ENCODE peak calls at places on chromosomes 7 and 10, in six cellular contexts. One of them, this sample, is unnamed.

GRCh38 chr10:112967200-112967599 is 17.2 kb downstream of the TCF7L2 start:
- DNase-seq in ELR: peak
- DNase-seq in LoVo: no peak
- DNase-seq in left ventricle myocardium inferior: no peak
- DNase-seq in activated effector memory CD4-positive, alpha-beta T cell treated with anti-CD3 and anti-CD28 coated beads, Interleukin-2, amount 50 U/mL, for 16 hours: no peak
- DNase-seq in NCI-H1048: no peak
- DNase-seq in this sample: no peak

GRCh38 chr7:27172823-27173411 is 1.2 kb downstream of the HOXA10 start:
- DNase-seq in ELR: peak
- DNase-seq in activated effector memory CD4-positive, alpha-beta T cell treated with anti-CD3 and anti-CD28 coated beads, Interleukin-2, amount 50 U/mL, for 16 hours: peak
- DNase-seq in LoVo: no peak
- DNase-seq in NCI-H1048: no peak
- DNase-seq in left ventricle myocardium inferior: peak
- DNase-seq in this sample: no peak

GRCh38 chr10:71780722-71781121 is 7.4 kb upstream of the VSIR start:
- DNase-seq in LoVo: no peak
- DNase-seq in NCI-H1048: no peak
- DNase-seq in ELR: no peak
- DNase-seq in activated effector memory CD4-positive, alpha-beta T cell treated with anti-CD3 and anti-CD28 coated beads, Interleukin-2, amount 50 U/mL, for 16 hours: no peak
- DNase-seq in left ventricle myocardium inferior: no peak
- DNase-seq in this sample: no peak

GRCh38 chr10:5040010-5040635 is 36.5 kb upstream of the AKR1C2 start:
- DNase-seq in NCI-H1048: no peak
- DNase-seq in activated effector memory CD4-positive, alpha-beta T cell treated with anti-CD3 and anti-CD28 coated beads, Interleukin-2, amount 50 U/mL, for 16 hours: no peak
- DNase-seq in ELR: no peak
- DNase-seq in LoVo: no peak
- DNase-seq in left ventricle myocardium inferior: no peak
- DNase-seq in this sample: no peak

GRCh38 chr10:10886861-10887539 is 130.7 kb upstream of the CELF2 start:
- DNase-seq in left ventricle myocardium inferior: no peak
- DNase-seq in activated effector memory CD4-positive, alpha-beta T cell treated with anti-CD3 and anti-CD28 coated beads, Interleukin-2, amount 50 U/mL, for 16 hours: no peak
- DNase-seq in NCI-H1048: no peak
- DNase-seq in ELR: no peak
- DNase-seq in LoVo: no peak
- DNase-seq in this sample: no peak

GRCh38 chr7:155201325-155202087 is 96.2 kb upstream of the INSIG1 start:
- DNase-seq in LoVo: no peak
- DNase-seq in activated effector memory CD4-positive, alpha-beta T cell treated with anti-CD3 and anti-CD28 coated beads, Interleukin-2, amount 50 U/mL, for 16 hours: no peak
- DNase-seq in left ventricle myocardium inferior: no peak
- DNase-seq in NCI-H1048: no peak
- DNase-seq in ELR: no peak
- DNase-seq in this sample: no peak

GRCh38 chr7:8436965-8437364 is 3.6 kb downstream of the NXPH1 start:
- DNase-seq in LoVo: peak
- DNase-seq in ELR: peak
- DNase-seq in NCI-H1048: peak
- DNase-seq in activated effector memory CD4-positive, alpha-beta T cell treated with anti-CD3 and anti-CD28 coated beads, Interleukin-2, amount 50 U/mL, for 16 hours: peak
- DNase-seq in left ventricle myocardium inferior: no peak
- DNase-seq in this sample: peak

GRCh38 chr7:36110584-36110983 is 42.5 kb upstream of the EEPD1 start:
- DNase-seq in LoVo: no peak
- DNase-seq in left ventricle myocardium inferior: no peak
- DNase-seq in ELR: no peak
- DNase-seq in activated effector memory CD4-positive, alpha-beta T cell treated with anti-CD3 and anti-CD28 coated beads, Interleukin-2, amount 50 U/mL, for 16 hours: no peak
- DNase-seq in NCI-H1048: no peak
- DNase-seq in this sample: no peak

GRCh38 chr7:131011976-131012375 is 278.0 kb upstream of the KLF14 start:
- DNase-seq in ELR: peak
- DNase-seq in left ventricle myocardium inferior: no peak
- DNase-seq in NCI-H1048: no peak
- DNase-seq in activated effector memory CD4-positive, alpha-beta T cell treated with anti-CD3 and anti-CD28 coated beads, Interleukin-2, amount 50 U/mL, for 16 hours: no peak
- DNase-seq in LoVo: peak
- DNase-seq in this sample: no peak

GRCh38 chr10:62573929-62574328 is 199.8 kb downstream of the ZNF365 start:
- DNase-seq in ELR: no peak
- DNase-seq in NCI-H1048: no peak
- DNase-seq in activated effector memory CD4-positive, alpha-beta T cell treated with anti-CD3 and anti-CD28 coated beads, Interleukin-2, amount 50 U/mL, for 16 hours: no peak
- DNase-seq in left ventricle myocardium inferior: no peak
- DNase-seq in LoVo: no peak
- DNase-seq in this sample: no peak

GRCh38 chr10:43222296-43222695 is 44.6 kb downstream of the RASGEF1A start:
- DNase-seq in activated effector memory CD4-positive, alpha-beta T cell treated with anti-CD3 and anti-CD28 coated beads, Interleukin-2, amount 50 U/mL, for 16 hours: peak
- DNase-seq in left ventricle myocardium inferior: no peak
- DNase-seq in ELR: no peak
- DNase-seq in NCI-H1048: no peak
- DNase-seq in LoVo: no peak
- DNase-seq in this sample: no peak

GRCh38 chr10:95430231-95430951 is 130.8 kb downstream of the SORBS1 start:
- DNase-seq in left ventricle myocardium inferior: no peak
- DNase-seq in LoVo: peak
- DNase-seq in ELR: peak
- DNase-seq in NCI-H1048: peak
- DNase-seq in activated effector memory CD4-positive, alpha-beta T cell treated with anti-CD3 and anti-CD28 coated beads, Interleukin-2, amount 50 U/mL, for 16 hours: peak
- DNase-seq in this sample: peak

GRCh38 chr7:86479144-86479543 is 164.6 kb upstream of the GRM3 start:
- DNase-seq in LoVo: no peak
- DNase-seq in left ventricle myocardium inferior: no peak
- DNase-seq in ELR: no peak
- DNase-seq in NCI-H1048: no peak
- DNase-seq in activated effector memory CD4-positive, alpha-beta T cell treated with anti-CD3 and anti-CD28 coated beads, Interleukin-2, amount 50 U/mL, for 16 hours: no peak
- DNase-seq in this sample: no peak

GRCh38 chr10:114779803-114780609 is 41.6 kb upstream of the FHIP2A start:
- DNase-seq in activated effector memory CD4-positive, alpha-beta T cell treated with anti-CD3 and anti-CD28 coated beads, Interleukin-2, amount 50 U/mL, for 16 hours: no peak
- DNase-seq in LoVo: peak
- DNase-seq in NCI-H1048: no peak
- DNase-seq in ELR: peak
- DNase-seq in left ventricle myocardium inferior: no peak
- DNase-seq in this sample: no peak

GRCh38 chr7:116652793-116653192 is 19.2 kb upstream of the MET start:
- DNase-seq in NCI-H1048: no peak
- DNase-seq in left ventricle myocardium inferior: no peak
- DNase-seq in activated effector memory CD4-positive, alpha-beta T cell treated with anti-CD3 and anti-CD28 coated beads, Interleukin-2, amount 50 U/mL, for 16 hours: no peak
- DNase-seq in LoVo: no peak
- DNase-seq in ELR: peak
- DNase-seq in this sample: no peak

GRCh38 chr7:11831727-11832495 is at the start of gene THSD7A:
- DNase-seq in NCI-H1048: peak
- DNase-seq in activated effector memory CD4-positive, alpha-beta T cell treated with anti-CD3 and anti-CD28 coated beads, Interleukin-2, amount 50 U/mL, for 16 hours: no peak
- DNase-seq in left ventricle myocardium inferior: peak
- DNase-seq in ELR: peak
- DNase-seq in LoVo: peak
- DNase-seq in this sample: no peak

GRCh38 chr10:8069627-8070026 is 15.1 kb downstream of the GATA3 start:
- DNase-seq in activated effector memory CD4-positive, alpha-beta T cell treated with anti-CD3 and anti-CD28 coated beads, Interleukin-2, amount 50 U/mL, for 16 hours: no peak
- DNase-seq in left ventricle myocardium inferior: no peak
- DNase-seq in ELR: peak
- DNase-seq in LoVo: no peak
- DNase-seq in NCI-H1048: no peak
- DNase-seq in this sample: no peak

GRCh38 chr7:124246262-124246863 is 213.5 kb upstream of the TMEM229A start:
- DNase-seq in LoVo: peak
- DNase-seq in left ventricle myocardium inferior: no peak
- DNase-seq in NCI-H1048: no peak
- DNase-seq in ELR: no peak
- DNase-seq in activated effector memory CD4-positive, alpha-beta T cell treated with anti-CD3 and anti-CD28 coated beads, Interleukin-2, amount 50 U/mL, for 16 hours: no peak
- DNase-seq in this sample: no peak

GRCh38 chr7:39355664-39356063 is 210.5 kb upstream of the YAE1 start:
- DNase-seq in LoVo: no peak
- DNase-seq in NCI-H1048: no peak
- DNase-seq in left ventricle myocardium inferior: no peak
- DNase-seq in ELR: no peak
- DNase-seq in activated effector memory CD4-positive, alpha-beta T cell treated with anti-CD3 and anti-CD28 coated beads, Interleukin-2, amount 50 U/mL, for 16 hours: no peak
- DNase-seq in this sample: no peak

GRCh38 chr7:110204527-110204926 is 886.4 kb upstream of the LRRN3 start:
- DNase-seq in left ventricle myocardium inferior: no peak
- DNase-seq in NCI-H1048: no peak
- DNase-seq in ELR: peak
- DNase-seq in activated effector memory CD4-positive, alpha-beta T cell treated with anti-CD3 and anti-CD28 coated beads, Interleukin-2, amount 50 U/mL, for 16 hours: no peak
- DNase-seq in LoVo: no peak
- DNase-seq in this sample: no peak

GRCh38 chr7:151060416-151061234 is 1.2 kb downstream of the SLC4A2 start:
- DNase-seq in activated effector memory CD4-positive, alpha-beta T cell treated with anti-CD3 and anti-CD28 coated beads, Interleukin-2, amount 50 U/mL, for 16 hours: peak
- DNase-seq in left ventricle myocardium inferior: no peak
- DNase-seq in LoVo: no peak
- DNase-seq in NCI-H1048: no peak
- DNase-seq in ELR: peak
- DNase-seq in this sample: no peak

GRCh38 chr7:104963991-104964385 is 50.0 kb upstream of the KMT2E start:
- DNase-seq in ELR: peak
- DNase-seq in left ventricle myocardium inferior: no peak
- DNase-seq in LoVo: no peak
- DNase-seq in activated effector memory CD4-positive, alpha-beta T cell treated with anti-CD3 and anti-CD28 coated beads, Interleukin-2, amount 50 U/mL, for 16 hours: no peak
- DNase-seq in NCI-H1048: no peak
- DNase-seq in this sample: no peak

GRCh38 chr10:76129213-76129612 is 697.8 kb downstream of the LRMDA start:
- DNase-seq in LoVo: no peak
- DNase-seq in left ventricle myocardium inferior: no peak
- DNase-seq in ELR: no peak
- DNase-seq in activated effector memory CD4-positive, alpha-beta T cell treated with anti-CD3 and anti-CD28 coated beads, Interleukin-2, amount 50 U/mL, for 16 hours: no peak
- DNase-seq in NCI-H1048: no peak
- DNase-seq in this sample: no peak

GRCh38 chr10:75497997-75498797 is 66.8 kb downstream of the LRMDA start:
- DNase-seq in ELR: no peak
- DNase-seq in NCI-H1048: no peak
- DNase-seq in activated effector memory CD4-positive, alpha-beta T cell treated with anti-CD3 and anti-CD28 coated beads, Interleukin-2, amount 50 U/mL, for 16 hours: no peak
- DNase-seq in left ventricle myocardium inferior: no peak
- DNase-seq in LoVo: peak
- DNase-seq in this sample: no peak

GRCh38 chr7:94028768-94029167 is 24.6 kb upstream of the BET1 start:
- DNase-seq in left ventricle myocardium inferior: no peak
- DNase-seq in activated effector memory CD4-positive, alpha-beta T cell treated with anti-CD3 and anti-CD28 coated beads, Interleukin-2, amount 50 U/mL, for 16 hours: no peak
- DNase-seq in NCI-H1048: no peak
- DNase-seq in ELR: peak
- DNase-seq in LoVo: peak
- DNase-seq in this sample: no peak

GRCh38 chr7:44664756-44665461 is 58.5 kb downstream of the OGDH start:
- DNase-seq in left ventricle myocardium inferior: no peak
- DNase-seq in LoVo: no peak
- DNase-seq in NCI-H1048: no peak
- DNase-seq in activated effector memory CD4-positive, alpha-beta T cell treated with anti-CD3 and anti-CD28 coated beads, Interleukin-2, amount 50 U/mL, for 16 hours: no peak
- DNase-seq in ELR: no peak
- DNase-seq in this sample: no peak

GRCh38 chr7:142898377-142899235 is 13.1 kb upstream of the TRPV6 start:
- DNase-seq in left ventricle myocardium inferior: no peak
- DNase-seq in NCI-H1048: no peak
- DNase-seq in LoVo: no peak
- DNase-seq in ELR: no peak
- DNase-seq in activated effector memory CD4-positive, alpha-beta T cell treated with anti-CD3 and anti-CD28 coated beads, Interleukin-2, amount 50 U/mL, for 16 hours: peak
- DNase-seq in this sample: no peak

GRCh38 chr7:35261476-35262285 is 7.8 kb upstream of the TBX20 start:
- DNase-seq in LoVo: no peak
- DNase-seq in ELR: no peak
- DNase-seq in NCI-H1048: no peak
- DNase-seq in left ventricle myocardium inferior: peak
- DNase-seq in activated effector memory CD4-positive, alpha-beta T cell treated with anti-CD3 and anti-CD28 coated beads, Interleukin-2, amount 50 U/mL, for 16 hours: no peak
- DNase-seq in this sample: no peak

GRCh38 chr10:92413519-92413918 is 122.6 kb downstream of the MARCHF5 start:
- DNase-seq in activated effector memory CD4-positive, alpha-beta T cell treated with anti-CD3 and anti-CD28 coated beads, Interleukin-2, amount 50 U/mL, for 16 hours: no peak
- DNase-seq in ELR: no peak
- DNase-seq in NCI-H1048: no peak
- DNase-seq in left ventricle myocardium inferior: no peak
- DNase-seq in LoVo: no peak
- DNase-seq in this sample: no peak

GRCh38 chr10:118621304-118621942 is 26.0 kb upstream of the PRLHR start:
- DNase-seq in NCI-H1048: no peak
- DNase-seq in left ventricle myocardium inferior: no peak
- DNase-seq in LoVo: no peak
- DNase-seq in activated effector memory CD4-positive, alpha-beta T cell treated with anti-CD3 and anti-CD28 coated beads, Interleukin-2, amount 50 U/mL, for 16 hours: no peak
- DNase-seq in ELR: no peak
- DNase-seq in this sample: no peak

GRCh38 chr10:47253651-47254375 is 46.2 kb upstream of the GDF10 start:
- DNase-seq in LoVo: no peak
- DNase-seq in ELR: peak
- DNase-seq in activated effector memory CD4-positive, alpha-beta T cell treated with anti-CD3 and anti-CD28 coated beads, Interleukin-2, amount 50 U/mL, for 16 hours: no peak
- DNase-seq in NCI-H1048: no peak
- DNase-seq in left ventricle myocardium inferior: peak
- DNase-seq in this sample: no peak

GRCh38 chr7:101411477-101411954 is 48.8 kb downstream of the COL26A1 start:
- DNase-seq in activated effector memory CD4-positive, alpha-beta T cell treated with anti-CD3 and anti-CD28 coated beads, Interleukin-2, amount 50 U/mL, for 16 hours: no peak
- DNase-seq in left ventricle myocardium inferior: no peak
- DNase-seq in ELR: no peak
- DNase-seq in LoVo: no peak
- DNase-seq in NCI-H1048: no peak
- DNase-seq in this sample: no peak

GRCh38 chr7:98398567-98399372 is 2.1 kb downstream of the BAIAP2L1 start:
- DNase-seq in left ventricle myocardium inferior: no peak
- DNase-seq in NCI-H1048: no peak
- DNase-seq in ELR: no peak
- DNase-seq in LoVo: no peak
- DNase-seq in activated effector memory CD4-positive, alpha-beta T cell treated with anti-CD3 and anti-CD28 coated beads, Interleukin-2, amount 50 U/mL, for 16 hours: no peak
- DNase-seq in this sample: no peak

GRCh38 chr10:102429468-102429867 is 2.9 kb downstream of the CUEDC2 start:
- DNase-seq in LoVo: no peak
- DNase-seq in NCI-H1048: no peak
- DNase-seq in activated effector memory CD4-positive, alpha-beta T cell treated with anti-CD3 and anti-CD28 coated beads, Interleukin-2, amount 50 U/mL, for 16 hours: no peak
- DNase-seq in left ventricle myocardium inferior: no peak
- DNase-seq in ELR: no peak
- DNase-seq in this sample: no peak

GRCh38 chr7:130048906-130049305 is 2.3 kb downstream of the ZC3HC1 start:
- DNase-seq in ELR: no peak
- DNase-seq in LoVo: no peak
- DNase-seq in activated effector memory CD4-positive, alpha-beta T cell treated with anti-CD3 and anti-CD28 coated beads, Interleukin-2, amount 50 U/mL, for 16 hours: no peak
- DNase-seq in NCI-H1048: no peak
- DNase-seq in left ventricle myocardium inferior: no peak
- DNase-seq in this sample: no peak